ENCODE peak calls at places on chromosome 20, in five cellular contexts. U is PC-3, H is OCI-LY7, B is fibroblast of the aortic adventitia, C is GM20000. T is an unnamed sample.

GRCh38 chr20:9172908-9173307 is 104.0 kb downstream of the PLCB4 start:
- DNase-seq in U (peak), C (no peak), B (peak), H (no peak), T (no peak)

GRCh38 chr20:46713957-46714834 is 4.7 kb downstream of the SLC2A10 start:
- DNase-seq in H (no peak), U (no peak), C (no peak), B (no peak), T (no peak)

GRCh38 chr20:2124632-2125131 is 23.1 kb downstream of the STK35 start:
- DNase-seq in C (no peak), U (no peak), B (no peak), H (peak), T (no peak)

GRCh38 chr20:23629017-23629541 is 8.7 kb downstream of the CST3 start:
- DNase-seq in B (peak), C (no peak), U (peak), H (no peak), T (no peak)

GRCh38 chr20:46212252-46212651 is 94.1 kb downstream of the CD40 start:
- DNase-seq in U (no peak), C (no peak), B (no peak), H (no peak), T (no peak)

GRCh38 chr20:14997791-14998190 is 660.4 kb upstream of the FLRT3 start:
- DNase-seq in C (no peak), B (peak), H (no peak), U (peak), T (no peak)

GRCh38 chr20:64154590-64155257 is 9.5 kb upstream of the MYT1 start:
- DNase-seq in H (no peak), B (no peak), C (no peak), U (no peak), T (no peak)

GRCh38 chr20:50722466-50723155 is 8.8 kb upstream of the PARD6B start:
- DNase-seq in B (no peak), H (no peak), C (no peak), U (no peak), T (no peak)

GRCh38 chr20:33069706-33070105 is 9.7 kb upstream of the BPIFB4 start:
- DNase-seq in U (no peak), C (no peak), B (no peak), H (no peak), T (no peak)

GRCh38 chr20:21008951-21009350 is 97.2 kb downstream of the LINC00237 start:
- DNase-seq in H (no peak), U (no peak), B (no peak), C (no peak), T (no peak)

GRCh38 chr20:59153355-59153681 is 10.3 kb upstream of the ZNF831 start:
- DNase-seq in B (no peak), U (no peak), H (no peak), C (no peak), T (no peak)

GRCh38 chr20:57445298-57445697 is 54.1 kb downstream of the RBM38 start:
- DNase-seq in C (no peak), H (no peak), U (peak), B (peak), T (no peak)

GRCh38 chr20:16692442-16692841 is 37.4 kb upstream of the SNRPB2 start:
- DNase-seq in B (peak), U (peak), C (no peak), H (no peak), T (no peak)

GRCh38 chr20:61457725-61458124 is 205.7 kb downstream of the CDH4 start:
- DNase-seq in U (no peak), C (no peak), B (no peak), H (no peak), T (no peak)

GRCh38 chr20:23141016-23141415 is 54.9 kb upstream of the CD93 start:
- DNase-seq in U (no peak), B (no peak), C (no peak), H (no peak), T (no peak)

GRCh38 chr20:45110301-45110700 is 4.7 kb downstream of the WFDC5 start:
- DNase-seq in U (no peak), B (no peak), C (peak), H (no peak), T (no peak)

GRCh38 chr20:16262594-16262993 is 310.7 kb downstream of the KIF16B start:
- DNase-seq in B (no peak), H (no peak), C (no peak), U (no peak), T (no peak)

GRCh38 chr20:44642203-44643153 is 9.0 kb downstream of the ADA start:
- DNase-seq in U (peak), C (peak), H (peak), B (peak), T (peak)

GRCh38 chr20:45279992-45280391 is 25.6 kb upstream of the SLPI start:
- DNase-seq in H (no peak), B (no peak), U (peak), C (no peak), T (no peak)

GRCh38 chr20:57902478-57902877 is 192.7 kb upstream of the PMEPA1 start:
- DNase-seq in U (peak), H (no peak), B (no peak), C (peak), T (peak)

GRCh38 chr20:2804921-2805681 is 4.7 kb upstream of the CPXM1 start:
- DNase-seq in H (no peak), U (no peak), B (peak), C (no peak), T (peak)

GRCh38 chr20:32702706-32703425 is 29.1 kb upstream of the C20orf203 start:
- DNase-seq in B (no peak), C (no peak), H (no peak), U (no peak), T (no peak)

GRCh38 chr20:19835533-19836222 is 77.6 kb downstream of the RIN2 start:
- DNase-seq in U (no peak), H (no peak), B (no peak), C (no peak), T (no peak)

GRCh38 chr20:43771791-43772190 is 45.0 kb upstream of the GTSF1L start:
- DNase-seq in B (no peak), H (no peak), C (no peak), U (no peak), T (no peak)

GRCh38 chr20:36574278-36575065 is 1.1 kb downstream of the TGIF2 start:
- DNase-seq in H (peak), U (peak), B (peak), C (peak), T (peak)

GRCh38 chr20:9332783-9333482 is 181.5 kb upstream of the LAMP5 start:
- DNase-seq in C (no peak), H (no peak), B (no peak), U (no peak), T (no peak)

GRCh38 chr20:31517373-31517772 is 3.1 kb downstream of the HM13 start:
- DNase-seq in C (no peak), H (no peak), U (peak), B (peak), T (no peak)

GRCh38 chr20:54879393-54879792 is 404.0 kb downstream of the DOK5 start:
- DNase-seq in U (no peak), H (no peak), B (no peak), C (no peak), T (no peak)
- TF ChIP-seq CTCF in U (no peak), H (no peak), B (no peak), C (no peak), T (no peak)

DNA sequence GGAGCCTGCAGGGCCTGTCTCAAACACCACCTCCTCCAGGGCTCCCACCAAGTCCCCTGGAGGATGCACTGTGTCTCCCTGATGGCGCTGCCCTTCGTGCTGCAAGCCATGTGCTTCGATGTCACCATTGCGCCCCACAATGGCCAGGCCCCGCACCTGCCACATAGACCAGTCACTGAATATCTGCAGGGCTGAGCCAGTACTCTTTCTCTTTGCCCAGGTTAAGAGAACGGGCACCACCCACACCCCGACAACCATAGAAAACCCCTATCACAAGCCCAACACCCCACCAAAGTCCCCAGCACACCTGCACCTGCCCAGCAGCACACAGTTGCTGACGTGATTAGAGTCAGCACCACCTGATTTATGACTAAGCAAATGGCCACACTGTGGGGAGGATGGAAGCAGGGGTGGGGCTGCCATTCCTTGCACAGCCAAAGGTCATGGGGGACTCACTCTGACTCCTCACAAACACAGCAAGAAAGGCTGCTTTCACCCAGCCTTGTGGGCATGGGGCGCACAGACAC is 104.3 kb downstream of the SLC23A2 start:
- DNase-seq in C (no peak), H (peak), B (no peak), U (peak), T (no peak)
- TF ChIP-seq CTCF in C (peak), H (peak), B (no peak), U (peak), T (peak)

GRCh38 chr20:4046311-4046924 is 31.1 kb upstream of the RNF24 start:
- DNase-seq in U (no peak), H (no peak), C (no peak), B (no peak), T (no peak)
- TF ChIP-seq CTCF in U (no peak), H (no peak), C (no peak), B (no peak), T (no peak)

DNA sequence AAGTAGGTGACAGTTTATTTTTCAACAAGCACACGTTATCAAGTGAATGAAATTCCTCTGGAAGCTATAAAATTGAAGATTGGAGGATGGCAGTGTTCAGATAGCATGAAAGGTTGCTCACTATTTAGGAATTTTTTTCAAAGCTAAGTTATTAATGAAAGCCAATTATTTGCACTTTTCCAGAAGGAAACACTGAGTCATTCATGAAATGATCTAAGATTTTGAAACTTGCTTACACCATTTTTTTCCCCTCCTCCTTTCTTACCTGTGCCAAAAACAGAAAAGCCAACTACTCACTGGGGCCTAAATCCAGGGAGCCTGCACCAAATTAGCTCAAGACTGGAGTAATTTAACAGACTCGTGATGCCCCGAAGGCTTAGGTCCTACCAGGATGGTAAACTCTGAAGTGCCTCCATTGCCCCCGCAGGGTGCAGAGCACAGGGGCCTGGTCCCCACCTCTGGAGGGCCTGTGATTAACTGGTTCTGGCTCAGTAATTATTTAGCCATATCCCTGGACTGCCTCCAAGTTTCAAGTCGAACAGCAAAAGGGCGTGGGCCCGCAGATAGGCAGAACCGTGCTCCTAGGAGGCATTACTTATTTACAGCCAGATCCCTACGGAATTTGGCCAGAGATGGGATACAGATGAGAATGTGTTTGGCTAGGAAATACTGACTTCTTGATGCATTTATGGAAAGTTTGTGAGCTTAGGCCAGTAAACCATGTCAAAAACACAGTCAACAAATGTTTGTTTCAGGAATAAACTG is 28.0 kb upstream of the ZNF217 start:
- DNase-seq in H (peak), B (peak), C (no peak), U (peak), T (no peak)
- TF ChIP-seq CTCF in H (peak), B (no peak), C (no peak), U (no peak), T (no peak)

GRCh38 chr20:4720977-4721349 is 746 bp upstream of the PRND start:
- DNase-seq in U (no peak), H (no peak), C (no peak), B (no peak), T (no peak)

GRCh38 chr20:4720121-4720976 is 1.4 kb upstream of the PRND start:
- DNase-seq in B (peak), U (peak), H (peak), C (peak), T (peak)

GRCh38 chr20:4714818-4715217 is 6.9 kb upstream of the PRND start:
- DNase-seq in C (no peak), H (no peak), U (no peak), B (no peak), T (no peak)

GRCh38 chr20:4719190-4719589 is 2.5 kb upstream of the PRND start:
- DNase-seq in B (no peak), C (no peak), H (no peak), U (no peak), T (no peak)

GRCh38 chr20:4717816-4718215 is 3.9 kb upstream of the PRND start:
- DNase-seq in B (peak), C (no peak), U (no peak), H (no peak), T (no peak)
- TF ChIP-seq CTCF in B (no peak), C (no peak), U (no peak), H (no peak), T (no peak)

GRCh38 chr20:62477669-62478450 is 2.1 kb upstream of the GATA5 start:
- DNase-seq in H (peak), U (no peak), B (no peak), C (no peak), T (no peak)
- TF ChIP-seq CTCF in H (peak), U (peak), B (no peak), C (no peak), T (no peak)

DNA sequence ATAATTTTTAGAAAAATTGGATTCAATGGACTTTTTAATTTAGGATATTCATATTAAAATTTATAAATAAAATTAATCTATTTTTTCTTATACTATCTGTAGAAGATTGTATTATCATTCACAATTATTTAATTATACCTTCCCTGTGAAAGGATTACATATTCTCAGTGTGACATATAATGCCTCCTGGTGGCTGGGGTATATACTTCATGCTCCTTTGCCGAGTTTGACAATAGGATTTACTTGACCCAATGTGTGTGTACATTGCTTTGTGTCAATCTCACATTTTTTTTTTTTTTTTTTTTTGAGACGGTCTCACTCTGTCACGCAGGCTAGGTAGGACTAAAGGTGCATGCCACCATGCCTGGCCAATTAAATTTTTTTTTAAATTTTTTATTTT is 230.0 kb upstream of the CHD6 start:
- DNase-seq in C (no peak), B (no peak), U (peak), H (no peak), T (no peak)
- TF ChIP-seq CTCF in C (no peak), B (no peak), U (peak), H (peak), T (no peak)